ENCODE peak calls at places on chromosome 9, in seven cellular contexts. A is HCT116, N is K562, K is HepG2, G is H1, W is SK-N-SH, E is GM12878. Z is an unnamed sample.

GRCh38 chr9:36935332-36935731 is 98.7 kb downstream of the PAX5 start:
- DNase-seq in A (no peak), N (no peak), K (no peak), G (no peak), W (no peak), E (peak), Z (no peak)

GRCh38 chr9:5922192-5922591 is 31.5 kb downstream of the MLANA start:
- DNase-seq in A (no peak), N (no peak), K (no peak), G (no peak), W (no peak), E (peak), Z (no peak)

GRCh38 chr9:114745879-114746550 is 59.8 kb downstream of the TNFSF15 start:
- DNase-seq in A (no peak), N (peak), K (no peak), G (no peak), W (no peak), E (no peak), Z (no peak)

GRCh38 chr9:73199448-73199847 is 47.8 kb downstream of the ANXA1 start:
- DNase-seq in A (no peak), N (no peak), K (no peak), G (no peak), W (no peak), E (no peak), Z (no peak)

GRCh38 chr9:122125891-122126331 is 32.8 kb upstream of the TTLL11 start:
- DNase-seq in A (no peak), N (peak), K (peak), G (no peak), W (peak), E (no peak), Z (no peak)

GRCh38 chr9:70120834-70121510 is 77.3 kb downstream of the MAMDC2 start:
- DNase-seq in A (no peak), N (no peak), K (no peak), G (no peak), W (peak), E (no peak), Z (no peak)

GRCh38 chr9:70411930-70412677 is 2.4 kb downstream of the KLF9 start:
- DNase-seq in A (peak), N (peak), K (peak), G (peak), W (peak), E (peak), Z (no peak)

GRCh38 chr9:77944556-77945261 is 86.9 kb downstream of the GNAQ start:
- DNase-seq in A (no peak), N (no peak), K (no peak), G (no peak), W (no peak), E (no peak), Z (no peak)

GRCh38 chr9:117343416-117343815 is 71.4 kb downstream of the ASTN2 start:
- DNase-seq in A (no peak), N (no peak), K (no peak), G (no peak), W (no peak), E (no peak), Z (no peak)

GRCh38 chr9:84839538-84839937 is 170.0 kb downstream of the NTRK2 start:
- DNase-seq in A (no peak), N (no peak), K (no peak), G (no peak), W (peak), E (no peak), Z (no peak)

DNA sequence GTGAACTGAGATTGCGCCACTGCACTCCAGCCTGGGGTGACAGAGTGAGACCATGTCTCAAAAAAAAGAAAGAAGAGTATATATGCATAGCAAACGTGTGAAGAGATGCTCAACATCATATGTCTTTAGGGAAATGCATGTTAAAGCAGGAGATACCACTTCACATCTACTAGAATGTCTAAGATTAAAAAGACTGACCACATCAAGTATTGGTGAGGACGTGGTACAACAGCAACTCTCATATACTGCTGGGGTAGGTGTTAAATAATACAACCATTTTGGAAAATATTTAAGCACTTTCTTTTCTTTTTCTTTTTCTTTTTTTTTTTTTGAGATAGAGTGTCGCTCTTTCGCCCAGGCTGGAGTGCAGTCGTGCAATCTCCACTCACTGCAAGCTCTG is 1.6 kb upstream of the TBC1D13 start:
- DNase-seq in A (no peak), N (no peak), K (no peak), G (no peak), W (no peak), E (no peak), Z (no peak)
- TF ChIP-seq YY1 in A (no peak), N (no peak), K (no peak), G (no peak), W (no peak), E (no peak), Z (no peak)

GRCh38 chr9:135980926-135981630 is 19.9 kb upstream of the UBAC1 start:
- DNase-seq in A (no peak), N (no peak), K (no peak), G (no peak), W (no peak), E (no peak), Z (no peak)

GRCh38 chr9:135983745-135984710 is 22.9 kb upstream of the UBAC1 start:
- DNase-seq in A (no peak), N (peak), K (no peak), G (no peak), W (no peak), E (no peak), Z (no peak)

GRCh38 chr9:135979472-135980166 is 18.4 kb upstream of the UBAC1 start:
- DNase-seq in A (no peak), N (no peak), K (no peak), G (no peak), W (no peak), E (no peak), Z (no peak)

GRCh38 chr9:135985459-135985774 is 24.2 kb upstream of the UBAC1 start:
- DNase-seq in A (no peak), N (no peak), K (no peak), G (no peak), W (no peak), E (no peak), Z (no peak)

GRCh38 chr9:135982499-135983264 is 21.5 kb upstream of the UBAC1 start:
- DNase-seq in A (no peak), N (no peak), K (no peak), G (no peak), W (no peak), E (no peak), Z (no peak)
- TF ChIP-seq YY1 in A (no peak), N (no peak), K (no peak), G (no peak), W (no peak), E (no peak), Z (no peak)

DNA sequence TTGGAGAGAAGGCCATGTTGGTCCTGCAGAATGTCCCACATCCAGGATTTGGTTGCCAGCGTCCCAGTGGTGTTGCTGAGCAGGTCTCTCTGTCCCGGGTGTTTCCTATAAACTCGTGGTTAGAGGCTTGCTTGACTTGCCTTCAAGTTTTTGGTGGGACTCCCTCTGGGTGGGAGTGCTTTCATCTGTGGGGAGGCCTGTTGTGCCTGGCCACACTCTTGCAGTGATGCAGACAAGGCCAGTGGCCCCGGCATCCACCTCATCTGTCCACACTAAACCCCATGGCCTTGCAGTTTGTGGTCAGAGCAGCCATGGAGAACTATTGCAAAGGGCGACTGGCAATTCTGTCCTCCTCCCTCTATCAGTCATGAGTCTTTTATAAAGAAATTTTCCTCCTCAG is 71.8 kb downstream of the PHF2 start:
- DNase-seq in A (no peak), N (no peak), K (no peak), G (no peak), W (no peak), E (no peak), Z (no peak)
- TF ChIP-seq YY1 in A (no peak), N (no peak), K (no peak), G (no peak), W (no peak), E (no peak), Z (no peak)

GRCh38 chr9:38319496-38320173 is 72.9 kb upstream of the ALDH1B1 start:
- DNase-seq in A (no peak), N (no peak), K (no peak), G (no peak), W (no peak), E (no peak), Z (no peak)
- TF ChIP-seq YY1 in A (no peak), N (no peak), K (no peak), G (no peak), W (no peak), E (no peak), Z (no peak)

DNA sequence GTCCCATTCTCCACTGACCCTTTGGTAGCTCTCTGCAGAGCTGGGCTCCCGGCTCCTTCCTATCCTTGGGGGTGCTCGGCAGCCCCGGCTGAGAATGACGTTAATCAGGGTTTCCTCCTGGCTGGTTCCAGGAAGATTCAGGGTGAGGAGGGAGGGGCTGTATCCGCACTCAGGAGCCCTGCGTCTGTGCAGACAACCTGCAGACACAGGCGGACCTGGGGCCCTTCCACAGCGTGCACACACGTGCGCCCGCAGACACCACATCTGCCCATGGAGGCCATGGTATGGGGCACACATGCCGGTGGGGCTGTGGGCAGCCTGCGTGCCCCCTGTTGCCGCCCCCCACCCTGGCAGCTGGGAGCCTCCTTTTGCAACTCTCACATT is 66.6 kb upstream of the RNU6ATAC start:
- DNase-seq in A (no peak), N (no peak), K (no peak), G (no peak), W (no peak), E (no peak), Z (no peak)
- TF ChIP-seq YY1 in A (no peak), N (no peak), K (no peak), G (no peak), W (no peak), E (no peak), Z (no peak)

GRCh38 chr9:93665128-93665565 is 88.8 kb downstream of the PHF2 start:
- DNase-seq in A (no peak), N (no peak), K (no peak), G (no peak), W (no peak), E (no peak), Z (no peak)

GRCh38 chr9:93662952-93663572 is 86.7 kb downstream of the PHF2 start:
- DNase-seq in A (no peak), N (no peak), K (no peak), G (no peak), W (no peak), E (no peak), Z (no peak)

GRCh38 chr9:93665566-93666278 is 89.3 kb downstream of the PHF2 start:
- DNase-seq in A (no peak), N (no peak), K (no peak), G (no peak), W (no peak), E (no peak), Z (no peak)

GRCh38 chr9:93664549-93665120 is 88.3 kb downstream of the PHF2 start:
- DNase-seq in A (no peak), N (no peak), K (no peak), G (no peak), W (no peak), E (no peak), Z (no peak)

GRCh38 chr9:93663877-93664548 is 87.6 kb downstream of the PHF2 start:
- DNase-seq in A (no peak), N (no peak), K (no peak), G (no peak), W (no peak), E (no peak), Z (no peak)
- TF ChIP-seq YY1 in A (no peak), N (no peak), K (no peak), G (no peak), W (no peak), E (no peak), Z (no peak)

GRCh38 chr9:7613931-7614330 is 185.6 kb downstream of the DMAC1 start:
- DNase-seq in A (no peak), N (no peak), K (no peak), G (no peak), W (no peak), E (no peak), Z (no peak)
- TF ChIP-seq YY1 in A (no peak), N (no peak), K (no peak), G (no peak), W (no peak), E (no peak), Z (no peak)

GRCh38 chr9:2764371-2764770 is 47.1 kb downstream of the KCNV2 start:
- DNase-seq in A (no peak), N (no peak), K (no peak), G (no peak), W (no peak), E (peak), Z (no peak)
- TF ChIP-seq YY1 in A (no peak), N (no peak), K (no peak), G (no peak), W (no peak), E (no peak), Z (no peak)

GRCh38 chr9:93256878-93257807 is 73.2 kb downstream of the WNK2 start:
- DNase-seq in A (no peak), N (no peak), K (no peak), G (no peak), W (peak), E (no peak), Z (no peak)

GRCh38 chr9:93255994-93256877 is 72.3 kb downstream of the WNK2 start:
- DNase-seq in A (no peak), N (no peak), K (no peak), G (no peak), W (peak), E (no peak), Z (no peak)

GRCh38 chr9:93258818-93259489 is 75.0 kb downstream of the WNK2 start:
- DNase-seq in A (no peak), N (no peak), K (no peak), G (no peak), W (peak), E (no peak), Z (no peak)

GRCh38 chr9:93258419-93258817 is 74.5 kb downstream of the WNK2 start:
- DNase-seq in A (no peak), N (no peak), K (no peak), G (no peak), W (peak), E (no peak), Z (no peak)

GRCh38 chr9:93257808-93258331 is 73.9 kb downstream of the WNK2 start:
- DNase-seq in A (no peak), N (peak), K (no peak), G (no peak), W (peak), E (no peak), Z (no peak)
- TF ChIP-seq YY1 in A (no peak), N (no peak), K (no peak), G (no peak), W (no peak), E (no peak), Z (no peak)

GRCh38 chr9:20683351-20684034 is 566 bp upstream of the FOCAD start:
- DNase-seq in A (peak), N (peak), K (peak), G (no peak), W (peak), E (no peak), Z (no peak)
- TF ChIP-seq YY1 in A (no peak), N (no peak), K (no peak), G (no peak), W (no peak), E (no peak), Z (no peak)